ENCODE peak calls at places on chromosomes 5 and 9, in seven cellular contexts. T is heart right ventricle; P is ELF-1; F is lung; G is naive thymus-derived CD4-positive, alpha-beta T cell; Q is NCI-H69; V is LHCN-M2. J is an unnamed sample.

GRCh38 chr5:78768781-78769380 is 120.3 kb upstream of the LHFPL2 start:
- DNase-seq in F (no peak), V (peak; percentile 42), T (no peak), P (no peak), Q (no peak), G (no peak), J (no peak)

GRCh38 chr5:152246401-152246800 is 158.7 kb downstream of the NMUR2 start:
- DNase-seq in P (peak; percentile 29), G (no peak), F (no peak), T (peak; percentile 14), V (peak; percentile 9), Q (no peak), J (no peak)

GRCh38 chr5:12125895-12126294 is 221.6 kb upstream of the CTNND2 start:
- DNase-seq in V (no peak), P (peak; percentile 9), T (no peak), F (no peak), G (no peak), Q (no peak), J (no peak)

GRCh38 chr5:166436857-166437256 is 1854.6 kb upstream of the WWC1 start:
- DNase-seq in F (no peak), G (no peak), T (no peak), Q (no peak), V (no peak), P (no peak), J (no peak)

GRCh38 chr5:137119321-137119720 is 379.8 kb downstream of the SPOCK1 start:
- DNase-seq in F (no peak), Q (peak; percentile 84), T (no peak), P (no peak), G (no peak), V (no peak), J (peak; percentile 9)

GRCh38 chr5:154236459-154237375 is 46.2 kb downstream of the GALNT10 start:
- DNase-seq in Q (no peak), P (no peak), F (no peak), G (no peak), V (no peak), T (no peak), J (no peak)

GRCh38 chr5:116320486-116320885 is 235.7 kb downstream of the COMMD10 start:
- DNase-seq in T (no peak), G (no peak), P (no peak), V (no peak), Q (peak; percentile 39), F (no peak), J (no peak)

GRCh38 chr5:170139786-170140335 is 34.2 kb downstream of the FOXI1 start:
- DNase-seq in V (no peak), Q (no peak), F (peak; percentile 9), P (no peak), T (no peak), G (no peak), J (no peak)

GRCh38 chr9:12699529-12699928 is 6.3 kb downstream of the TYRP1 start:
- DNase-seq in P (no peak), Q (peak; percentile 21), F (no peak), G (no peak), T (no peak), V (peak; percentile 19), J (no peak)

GRCh38 chr9:33820231-33820745 is 3.3 kb downstream of the UBE2R2 start:
- DNase-seq in F (no peak), P (no peak), Q (no peak), V (no peak), G (no peak), T (no peak), J (no peak)

GRCh38 chr9:111789881-111790280 is 4.9 kb downstream of the SHOC1 start:
- DNase-seq in P (no peak), F (no peak), T (no peak), Q (no peak), V (no peak), G (no peak), J (no peak)

GRCh38 chr9:2014148-2014547 is 999 bp upstream of the SMARCA2 start:
- DNase-seq in G (no peak), T (no peak), P (no peak), V (no peak), F (no peak), Q (peak; percentile 36), J (no peak)

GRCh38 chr5:7876867-7877266 is 7.9 kb downstream of the MTRR start:
- DNase-seq in P (no peak), F (no peak), V (peak; percentile 72), Q (no peak), G (no peak), T (no peak), J (no peak)

GRCh38 chr5:6583049-6583880 is 49.6 kb downstream of the NSUN2 start:
- DNase-seq in F (peak; percentile 28), T (peak; percentile 51), G (no peak), P (no peak), V (no peak), Q (peak; percentile 77), J (no peak)

GRCh38 chr5:134114886-134115805 is 665 bp downstream of the TCF7 start:
- DNase-seq in P (peak; percentile 81), Q (peak; percentile 63), G (peak; percentile 77), V (no peak), F (peak; percentile 35), T (no peak), J (no peak)

GRCh38 chr9:119005162-119005561 is 364.1 kb downstream of the BRINP1 start:
- DNase-seq in T (no peak), G (no peak), Q (no peak), F (no peak), V (peak; percentile 35), P (peak; percentile 11), J (no peak)

GRCh38 chr5:76694317-76694716 is 21.6 kb upstream of the F2R start:
- DNase-seq in Q (no peak), P (no peak), F (no peak), G (no peak), T (no peak), V (no peak), J (no peak)

GRCh38 chr9:124553738-124554137 is 46.5 kb upstream of the NR5A1 start:
- DNase-seq in G (no peak), P (no peak), T (no peak), Q (no peak), V (peak; percentile 55), F (no peak), J (no peak)

GRCh38 chr5:136655429-136655828 is 290.1 kb upstream of the TRPC7 start:
- DNase-seq in V (no peak), G (no peak), Q (no peak), P (no peak), F (no peak), T (no peak), J (no peak)

GRCh38 chr9:108150736-108151135 is 661.2 kb upstream of the KLF4 start:
- DNase-seq in Q (no peak), F (peak; percentile 38), T (no peak), P (no peak), G (no peak), V (peak; percentile 85), J (no peak)

GRCh38 chr5:77637170-77638074 is 1.1 kb downstream of the OTP start:
- DNase-seq in T (no peak), P (peak; percentile 44), G (no peak), V (no peak), F (no peak), Q (no peak), J (no peak)

GRCh38 chr9:134136117-134136996 is 475 bp downstream of the WDR5 start:
- DNase-seq in T (no peak), P (peak; percentile 41), F (no peak), G (peak; percentile 9), V (no peak), Q (peak; percentile 64), J (no peak)

GRCh38 chr5:56845277-56845676 is 29.9 kb downstream of the MAP3K1 start:
- DNase-seq in V (no peak), G (peak; percentile 38), P (no peak), F (no peak), Q (no peak), T (no peak), J (no peak)

GRCh38 chr9:99187311-99187710 is 34.4 kb downstream of the ALG2 start:
- DNase-seq in P (no peak), F (no peak), G (no peak), V (no peak), Q (no peak), T (no peak), J (no peak)

GRCh38 chr9:89391585-89391984 is 73.3 kb downstream of the SECISBP2 start:
- DNase-seq in Q (no peak), V (no peak), P (no peak), F (no peak), G (no peak), T (no peak), J (no peak)

GRCh38 chr5:180636016-180636402 is 13.4 kb downstream of the FLT4 start:
- DNase-seq in F (no peak), V (no peak), Q (no peak), T (no peak), G (no peak), P (no peak), J (no peak)

GRCh38 chr5:74851684-74852353 is 14.4 kb downstream of the FAM169A start:
- DNase-seq in Q (no peak), F (no peak), G (no peak), P (no peak), T (no peak), V (peak; percentile 59), J (no peak)

GRCh38 chr9:135821116-135821515 is 86.2 kb downstream of the CAMSAP1 start:
- DNase-seq in Q (no peak), F (no peak), T (no peak), V (no peak), P (no peak), G (no peak), J (no peak)

GRCh38 chr5:172646716-172647285 is 5.7 kb downstream of the NEURL1B start:
- DNase-seq in T (no peak), P (peak; percentile 75), G (no peak), F (no peak), V (no peak), Q (peak; percentile 16), J (no peak)

GRCh38 chr5:166926098-166926497 is 1365.3 kb upstream of the WWC1 start:
- DNase-seq in P (peak; percentile 2), V (no peak), G (no peak), T (no peak), F (no peak), Q (no peak), J (no peak)

J was measured in NCI-H748 treated with DMSO at 0.1 percent for 48 hours.